ENCODE peak calls at places on chromosomes 6 and 20, in eight cellular contexts. One of them, this sample, is unnamed.

GRCh38 chr6:87102296-87102695 is 7.4 kb upstream of the CGA start:
- DNase-seq in endothelial cell of umbilical vein: no peak
- DNase-seq in A549: no peak
- DNase-seq in fibroblast of pulmonary artery: no peak
- DNase-seq in upper lobe of right lung: no peak
- DNase-seq in H1: no peak
- DNase-seq in tibial artery: no peak
- DNase-seq in lung: no peak
- DNase-seq in this sample: no peak

GRCh38 chr6:155171109-155171746 is 92.6 kb upstream of the CLDN20 start:
- DNase-seq in lung: no peak
- DNase-seq in H1: no peak
- DNase-seq in fibroblast of pulmonary artery: peak
- DNase-seq in endothelial cell of umbilical vein: peak
- DNase-seq in A549: peak
- DNase-seq in upper lobe of right lung: no peak
- DNase-seq in tibial artery: peak
- DNase-seq in this sample: no peak

GRCh38 chr6:7541175-7542064 is at the start of gene DSP:
- DNase-seq in endothelial cell of umbilical vein: peak
- DNase-seq in upper lobe of right lung: peak
- DNase-seq in H1: peak
- DNase-seq in tibial artery: no peak
- DNase-seq in fibroblast of pulmonary artery: no peak
- DNase-seq in A549: peak
- DNase-seq in lung: peak
- DNase-seq in this sample: no peak

GRCh38 chr6:129671442-129672344 is 38.3 kb downstream of the ARHGAP18 start:
- DNase-seq in A549: no peak
- DNase-seq in H1: no peak
- DNase-seq in endothelial cell of umbilical vein: no peak
- DNase-seq in upper lobe of right lung: peak
- DNase-seq in lung: peak
- DNase-seq in tibial artery: no peak
- DNase-seq in fibroblast of pulmonary artery: no peak
- DNase-seq in this sample: peak

GRCh38 chr20:10848810-10849370 is 175.1 kb upstream of the JAG1 start:
- DNase-seq in H1: peak
- DNase-seq in A549: peak
- DNase-seq in upper lobe of right lung: no peak
- DNase-seq in endothelial cell of umbilical vein: peak
- DNase-seq in lung: no peak
- DNase-seq in fibroblast of pulmonary artery: peak
- DNase-seq in tibial artery: no peak
- DNase-seq in this sample: no peak

GRCh38 chr20:10946124-10946880 is 272.5 kb upstream of the JAG1 start:
- DNase-seq in endothelial cell of umbilical vein: no peak
- DNase-seq in A549: no peak
- DNase-seq in tibial artery: no peak
- DNase-seq in fibroblast of pulmonary artery: no peak
- DNase-seq in lung: no peak
- DNase-seq in upper lobe of right lung: no peak
- DNase-seq in H1: no peak
- DNase-seq in this sample: no peak

GRCh38 chr20:37734228-37734980 is 40.6 kb downstream of the CTNNBL1 start:
- DNase-seq in endothelial cell of umbilical vein: no peak
- DNase-seq in H1: no peak
- DNase-seq in upper lobe of right lung: no peak
- DNase-seq in tibial artery: no peak
- DNase-seq in lung: no peak
- DNase-seq in fibroblast of pulmonary artery: peak
- DNase-seq in A549: no peak
- DNase-seq in this sample: no peak

GRCh38 chr20:20399705-20400104 is 31.8 kb downstream of the INSM1 start:
- DNase-seq in fibroblast of pulmonary artery: no peak
- DNase-seq in lung: no peak
- DNase-seq in A549: no peak
- DNase-seq in H1: no peak
- DNase-seq in endothelial cell of umbilical vein: no peak
- DNase-seq in tibial artery: no peak
- DNase-seq in upper lobe of right lung: no peak
- DNase-seq in this sample: no peak

GRCh38 chr20:24357169-24357568 is 112.3 kb upstream of the SYNDIG1 start:
- DNase-seq in lung: no peak
- DNase-seq in endothelial cell of umbilical vein: no peak
- DNase-seq in tibial artery: no peak
- DNase-seq in A549: peak
- DNase-seq in fibroblast of pulmonary artery: no peak
- DNase-seq in upper lobe of right lung: no peak
- DNase-seq in H1: no peak
- DNase-seq in this sample: no peak

GRCh38 chr6:144897441-144897921 is 612.3 kb downstream of the UTRN start:
- DNase-seq in fibroblast of pulmonary artery: peak
- DNase-seq in tibial artery: no peak
- DNase-seq in lung: no peak
- DNase-seq in H1: no peak
- DNase-seq in endothelial cell of umbilical vein: peak
- DNase-seq in A549: peak
- DNase-seq in upper lobe of right lung: no peak
- DNase-seq in this sample: no peak

GRCh38 chr20:63686492-63687321 is 9.7 kb upstream of the TNFRSF6B start:
- DNase-seq in endothelial cell of umbilical vein: peak
- DNase-seq in fibroblast of pulmonary artery: peak
- DNase-seq in lung: peak
- DNase-seq in A549: peak
- DNase-seq in tibial artery: peak
- DNase-seq in H1: no peak
- DNase-seq in upper lobe of right lung: peak
- DNase-seq in this sample: no peak

DNA sequence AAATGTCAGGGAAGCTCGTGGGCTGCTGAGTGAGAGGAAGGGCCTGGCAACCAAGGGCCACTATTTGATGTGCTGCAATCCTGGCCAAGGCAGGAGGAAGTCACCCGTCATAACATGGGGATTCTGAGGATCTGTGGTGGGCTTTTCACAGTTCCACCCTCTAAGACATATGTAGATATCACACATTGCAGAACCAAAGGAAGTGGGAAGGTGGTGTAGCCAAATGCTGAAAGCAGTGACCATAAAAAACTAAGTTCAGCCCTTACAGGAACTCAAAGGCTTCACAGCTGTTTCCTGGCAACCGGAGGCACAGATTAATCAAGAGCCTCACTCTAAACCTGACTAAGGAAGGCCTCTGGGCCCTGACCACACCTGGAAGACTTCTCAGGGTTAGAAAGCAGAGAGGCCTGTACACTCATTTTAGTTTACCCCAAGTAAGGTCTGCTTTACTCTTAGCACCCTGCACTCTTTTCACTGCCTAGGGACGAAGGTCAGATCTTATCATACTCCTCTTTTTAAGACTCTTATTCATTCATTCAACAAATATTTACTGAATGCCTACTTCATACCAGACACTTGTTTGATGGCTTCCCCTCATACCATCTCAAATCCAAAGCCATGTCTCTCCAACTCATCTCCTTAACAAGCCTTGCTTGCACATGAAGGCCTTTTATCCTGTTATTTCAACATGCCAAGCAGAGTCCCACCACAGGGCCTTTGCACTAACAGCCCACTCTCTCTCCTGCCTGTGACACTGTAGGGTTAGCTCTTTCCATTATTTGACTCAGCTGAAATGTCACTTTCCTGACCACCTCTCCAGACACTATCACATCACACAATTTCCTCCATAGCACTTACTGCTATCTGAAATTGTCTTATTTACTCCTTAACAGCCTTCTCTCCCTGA is 2.6 kb downstream of the UBE2V1 start:
- DNase-seq in A549: peak
- DNase-seq in upper lobe of right lung: no peak
- DNase-seq in fibroblast of pulmonary artery: peak
- DNase-seq in H1: no peak
- DNase-seq in lung: no peak
- DNase-seq in endothelial cell of umbilical vein: peak
- DNase-seq in tibial artery: no peak
- DNase-seq in this sample: peak
- H3K4me3 ChIP-seq in A549: peak
- H3K4me3 ChIP-seq in upper lobe of right lung: peak
- H3K4me3 ChIP-seq in fibroblast of pulmonary artery: no peak
- H3K4me3 ChIP-seq in H1: no peak
- H3K4me3 ChIP-seq in lung: no peak
- H3K4me3 ChIP-seq in endothelial cell of umbilical vein: no peak
- H3K4me3 ChIP-seq in tibial artery: no peak
- H3K4me3 ChIP-seq in this sample: peak

DNA sequence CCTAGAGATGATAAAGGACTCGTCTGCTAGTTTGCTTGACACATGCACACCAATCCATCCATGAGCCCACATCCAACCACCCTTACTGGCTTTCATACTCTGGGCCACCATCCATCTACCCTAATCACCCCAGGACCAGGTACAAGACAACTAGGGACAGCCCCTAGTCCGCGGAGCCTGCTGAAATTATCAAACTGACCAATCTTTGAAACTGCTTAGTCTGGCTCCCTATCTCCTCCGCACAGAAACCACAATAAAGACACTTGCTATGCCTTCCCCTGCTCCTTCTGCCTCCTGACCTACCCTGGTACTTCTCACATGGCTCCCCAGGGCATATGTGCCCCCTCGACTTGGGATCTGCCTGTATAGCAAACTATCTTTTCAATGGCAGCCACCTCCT is 33.1 kb downstream of the PXDC1 start:
- DNase-seq in endothelial cell of umbilical vein: no peak
- DNase-seq in upper lobe of right lung: no peak
- DNase-seq in lung: no peak
- DNase-seq in A549: no peak
- DNase-seq in fibroblast of pulmonary artery: no peak
- DNase-seq in H1: no peak
- DNase-seq in tibial artery: peak
- DNase-seq in this sample: no peak
- H3K4me3 ChIP-seq in endothelial cell of umbilical vein: no peak
- H3K4me3 ChIP-seq in upper lobe of right lung: no peak
- H3K4me3 ChIP-seq in lung: no peak
- H3K4me3 ChIP-seq in A549: no peak
- H3K4me3 ChIP-seq in fibroblast of pulmonary artery: no peak
- H3K4me3 ChIP-seq in H1: no peak
- H3K4me3 ChIP-seq in tibial artery: no peak
- H3K4me3 ChIP-seq in this sample: no peak

GRCh38 chr20:50194831-50195523 is 4.3 kb downstream of the CEBPB start:
- DNase-seq in lung: peak
- DNase-seq in tibial artery: no peak
- DNase-seq in fibroblast of pulmonary artery: peak
- DNase-seq in A549: peak
- DNase-seq in endothelial cell of umbilical vein: no peak
- DNase-seq in H1: no peak
- DNase-seq in upper lobe of right lung: no peak
- DNase-seq in this sample: no peak

GRCh38 chr20:50193169-50193850 is 2.7 kb downstream of the CEBPB start:
- DNase-seq in tibial artery: peak
- DNase-seq in A549: no peak
- DNase-seq in lung: no peak
- DNase-seq in endothelial cell of umbilical vein: no peak
- DNase-seq in upper lobe of right lung: no peak
- DNase-seq in H1: no peak
- DNase-seq in fibroblast of pulmonary artery: peak
- DNase-seq in this sample: no peak

GRCh38 chr20:50192364-50193168 is 1.9 kb downstream of the CEBPB start:
- DNase-seq in fibroblast of pulmonary artery: peak
- DNase-seq in upper lobe of right lung: peak
- DNase-seq in endothelial cell of umbilical vein: peak
- DNase-seq in H1: no peak
- DNase-seq in lung: peak
- DNase-seq in tibial artery: peak
- DNase-seq in A549: peak
- DNase-seq in this sample: peak

GRCh38 chr20:50195524-50196120 is 5.0 kb downstream of the CEBPB start:
- DNase-seq in upper lobe of right lung: no peak
- DNase-seq in tibial artery: no peak
- DNase-seq in H1: no peak
- DNase-seq in lung: no peak
- DNase-seq in fibroblast of pulmonary artery: no peak
- DNase-seq in A549: no peak
- DNase-seq in endothelial cell of umbilical vein: no peak
- DNase-seq in this sample: no peak

GRCh38 chr20:50193851-50194830 is 3.5 kb downstream of the CEBPB start:
- DNase-seq in upper lobe of right lung: peak
- DNase-seq in A549: peak
- DNase-seq in tibial artery: peak
- DNase-seq in fibroblast of pulmonary artery: peak
- DNase-seq in lung: no peak
- DNase-seq in endothelial cell of umbilical vein: no peak
- DNase-seq in H1: no peak
- DNase-seq in this sample: no peak
- H3K4me3 ChIP-seq in upper lobe of right lung: peak
- H3K4me3 ChIP-seq in A549: peak
- H3K4me3 ChIP-seq in tibial artery: peak
- H3K4me3 ChIP-seq in fibroblast of pulmonary artery: peak
- H3K4me3 ChIP-seq in lung: peak
- H3K4me3 ChIP-seq in endothelial cell of umbilical vein: no peak
- H3K4me3 ChIP-seq in H1: no peak
- H3K4me3 ChIP-seq in this sample: no peak

GRCh38 chr6:36334832-36335459 is 1.7 kb downstream of the BNIP5 start:
- DNase-seq in tibial artery: peak
- DNase-seq in A549: no peak
- DNase-seq in H1: no peak
- DNase-seq in lung: no peak
- DNase-seq in upper lobe of right lung: no peak
- DNase-seq in endothelial cell of umbilical vein: no peak
- DNase-seq in fibroblast of pulmonary artery: no peak
- DNase-seq in this sample: no peak

GRCh38 chr6:36337814-36338213 is 1.1 kb upstream of the BNIP5 start:
- DNase-seq in fibroblast of pulmonary artery: no peak
- DNase-seq in endothelial cell of umbilical vein: no peak
- DNase-seq in H1: no peak
- DNase-seq in A549: no peak
- DNase-seq in lung: no peak
- DNase-seq in tibial artery: peak
- DNase-seq in upper lobe of right lung: no peak
- DNase-seq in this sample: no peak

GRCh38 chr6:36335465-36336209 is 1.1 kb downstream of the BNIP5 start:
- DNase-seq in A549: no peak
- DNase-seq in lung: no peak
- DNase-seq in tibial artery: peak
- DNase-seq in H1: no peak
- DNase-seq in upper lobe of right lung: no peak
- DNase-seq in endothelial cell of umbilical vein: no peak
- DNase-seq in fibroblast of pulmonary artery: no peak
- DNase-seq in this sample: no peak

GRCh38 chr6:36336779-36337194 is at the start of gene BNIP5:
- DNase-seq in endothelial cell of umbilical vein: no peak
- DNase-seq in lung: no peak
- DNase-seq in A549: no peak
- DNase-seq in upper lobe of right lung: no peak
- DNase-seq in fibroblast of pulmonary artery: no peak
- DNase-seq in tibial artery: no peak
- DNase-seq in H1: no peak
- DNase-seq in this sample: no peak

DNA sequence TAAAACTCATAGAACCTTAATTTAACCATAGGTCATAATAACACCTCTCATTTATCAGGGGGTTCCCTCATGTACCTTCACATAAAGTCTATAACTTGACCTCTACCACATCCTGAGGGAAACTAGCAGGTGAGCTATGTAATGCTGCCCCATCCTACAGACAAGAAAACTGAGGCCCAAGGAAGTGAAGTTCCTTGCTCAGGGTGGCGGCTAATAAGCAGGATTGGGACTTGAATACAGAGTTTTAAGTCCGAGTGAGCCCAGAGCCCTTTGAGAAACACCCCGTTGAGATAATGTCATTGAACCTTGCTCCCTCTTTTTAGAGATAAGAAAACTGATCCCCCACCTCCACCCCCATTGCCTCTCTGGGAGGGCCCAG is 489 bp downstream of the BNIP5 start:
- DNase-seq in lung: no peak
- DNase-seq in A549: no peak
- DNase-seq in tibial artery: peak
- DNase-seq in upper lobe of right lung: no peak
- DNase-seq in endothelial cell of umbilical vein: no peak
- DNase-seq in fibroblast of pulmonary artery: no peak
- DNase-seq in H1: no peak
- DNase-seq in this sample: no peak
- H3K4me3 ChIP-seq in lung: no peak
- H3K4me3 ChIP-seq in A549: no peak
- H3K4me3 ChIP-seq in tibial artery: no peak
- H3K4me3 ChIP-seq in upper lobe of right lung: no peak
- H3K4me3 ChIP-seq in endothelial cell of umbilical vein: no peak
- H3K4me3 ChIP-seq in fibroblast of pulmonary artery: no peak
- H3K4me3 ChIP-seq in H1: no peak
- H3K4me3 ChIP-seq in this sample: no peak